ENCODE peak calls at places on chromosomes 16 and 17, in five cellular contexts. M is transverse colon, C is HepG2, N is heart left ventricle, A is HL-60. Y is an unnamed sample.

GRCh38 chr16:63169100-63169499 is 1132.9 kb upstream of the CDH8 start:
- DNase-seq in C (no peak), M (no peak), A (no peak), N (no peak), Y (no peak)

GRCh38 chr16:19548144-19548543 is 7.4 kb upstream of the VPS35L start:
- DNase-seq in C (no peak), A (no peak), M (no peak), N (no peak), Y (no peak)

GRCh38 chr17:79798296-79799173 is 1.7 kb upstream of the CBX8 start:
- DNase-seq in M (no peak), N (no peak), A (no peak), C (no peak), Y (no peak)

GRCh38 chr17:14760719-14761425 is 460.0 kb downstream of the HS3ST3B1 start:
- DNase-seq in N (no peak), A (no peak), C (peak; percentile 76), M (no peak), Y (no peak)

GRCh38 chr16:86519007-86519648 is 8.8 kb downstream of the FOXF1 start:
- DNase-seq in C (no peak), A (no peak), N (no peak), M (no peak), Y (no peak)

GRCh38 chr17:37131064-37131463 is 182.3 kb downstream of the AATF start:
- DNase-seq in A (no peak), C (no peak), M (no peak), N (no peak), Y (no peak)

GRCh38 chr17:67272312-67273050 is 27.5 kb upstream of the HELZ start:
- DNase-seq in N (no peak), C (peak; percentile 47), A (no peak), M (no peak), Y (no peak)

GRCh38 chr17:44110011-44110686 is 13.3 kb downstream of the HDAC5 start:
- DNase-seq in M (no peak), N (no peak), C (no peak), A (no peak), Y (no peak)

GRCh38 chr17:1197379-1197778 is 17.6 kb upstream of the ABR start:
- DNase-seq in C (no peak), A (no peak), M (no peak), N (no peak), Y (no peak)

GRCh38 chr16:53664724-53665345 is 38.8 kb downstream of the RPGRIP1L start:
- DNase-seq in M (no peak), C (no peak), N (no peak), A (no peak), Y (no peak)

GRCh38 chr17:66347661-66348604 is 45.5 kb downstream of the PRKCA start:
- DNase-seq in N (no peak), A (no peak), M (peak; percentile 53), C (peak; percentile 57), Y (no peak)

GRCh38 chr17:83089322-83090156 is 10.1 kb downstream of the METRNL start:
- DNase-seq in N (no peak), M (peak; percentile 78), C (no peak), A (no peak), Y (no peak)

GRCh38 chr16:57435838-57436237 is 11.3 kb downstream of the CIAPIN1 start:
- DNase-seq in M (no peak), C (no peak), N (no peak), A (no peak), Y (no peak)

GRCh38 chr17:44779211-44780025 is 20.6 kb downstream of the ADAM11 start:
- DNase-seq in C (peak; percentile 66), M (peak; percentile 84), N (peak; percentile 82), A (no peak), Y (peak; percentile 85)

GRCh38 chr16:852451-853185 is 52.1 kb upstream of the GNG13 start:
- DNase-seq in N (no peak), C (no peak), M (no peak), A (no peak), Y (no peak)

GRCh38 chr17:68324114-68324513 is 32.8 kb downstream of the ARSG start:
- DNase-seq in N (no peak), A (no peak), C (no peak), M (no peak), Y (no peak)

GRCh38 chr17:9409026-9409425 is 166.6 kb downstream of the STX8 start:
- DNase-seq in A (no peak), N (no peak), C (no peak), M (no peak), Y (no peak)

GRCh38 chr16:3431779-3432219 is 11.5 kb downstream of the ZNF597 start:
- DNase-seq in C (no peak), N (peak; percentile 32), A (peak; percentile 93), M (peak; percentile 19), Y (peak; percentile 37)

GRCh38 chr16:8644513-8645140 is 23.1 kb downstream of the METTL22 start:
- DNase-seq in C (no peak), N (no peak), A (peak; percentile 67), M (no peak), Y (no peak)

GRCh38 chr16:22847100-22847499 is 33.1 kb downstream of the HS3ST2 start:
- DNase-seq in N (no peak), C (no peak), A (no peak), M (no peak), Y (no peak)

GRCh38 chr16:10668322-10669045 is 26.2 kb downstream of the TEKT5 start:
- DNase-seq in C (peak; percentile 64), N (no peak), A (no peak), M (no peak), Y (no peak)

GRCh38 chr17:16977932-16978331 is 6.0 kb upstream of the TNFRSF13B start:
- DNase-seq in A (no peak), M (no peak), C (no peak), N (no peak), Y (no peak)

GRCh38 chr16:4696172-4696904 is 3.0 kb downstream of the NUDT16L1 start:
- DNase-seq in C (no peak), M (no peak), A (no peak), N (no peak), Y (peak; percentile 81)

GRCh38 chr17:45980855-45981254 is 18.2 kb upstream of the STH start:
- DNase-seq in C (no peak), N (no peak), M (no peak), A (no peak), Y (no peak)

GRCh38 chr17:1089915-1090314 is 89.9 kb downstream of the ABR start:
- DNase-seq in C (no peak), A (no peak), M (no peak), N (no peak), Y (no peak)

GRCh38 chr16:1538804-1539520 is 5.5 kb downstream of the TMEM204 start:
- DNase-seq in M (no peak), C (no peak), A (no peak), N (no peak), Y (no peak)

GRCh38 chr17:11825902-11826301 is 171.4 kb downstream of the ZNF18 start:
- DNase-seq in N (no peak), C (no peak), M (no peak), A (no peak), Y (no peak)

GRCh38 chr17:37327341-37328090 is 48.3 kb upstream of the C17orf78 start:
- DNase-seq in A (no peak), C (no peak), M (no peak), N (no peak), Y (no peak)

GRCh38 chr16:8718753-8719386 is 44.5 kb downstream of the ABAT start:
- DNase-seq in M (no peak), A (no peak), N (no peak), C (no peak), Y (no peak)

GRCh38 chr16:83098536-83098935 is 471.8 kb downstream of the CDH13 start:
- DNase-seq in C (no peak), M (no peak), N (no peak), A (no peak), Y (no peak)

GRCh38 chr16:57775661-57776469 is 26.4 kb downstream of the KIFC3 start:
- DNase-seq in M (peak; percentile 50), N (no peak), A (no peak), C (peak; percentile 52), Y (no peak)

GRCh38 chr17:19384723-19385391 is 2.1 kb downstream of the MFAP4 start:
- DNase-seq in N (peak; percentile 78), M (peak; percentile 84), A (peak; percentile 78), C (no peak), Y (peak; percentile 95)

GRCh38 chr17:7745748-7746470 is 28.4 kb downstream of the DNAH2 start:
- DNase-seq in N (no peak), C (peak; percentile 61), A (peak; percentile 7), M (no peak), Y (no peak)

GRCh38 chr17:7586673-7587419 is 3.0 kb downstream of the SOX15 start:
- DNase-seq in N (no peak), A (no peak), C (peak; percentile 62), M (peak; percentile 64), Y (no peak)

GRCh38 chr16:19104591-19104990 is 9.2 kb upstream of the ITPRIPL2 start:
- DNase-seq in C (no peak), A (no peak), N (no peak), M (no peak), Y (no peak)

GRCh38 chr17:74862108-74862901 is 2.6 kb upstream of the GRIN2C start:
- DNase-seq in A (peak; percentile 41), M (peak; percentile 60), N (peak; percentile 66), C (peak; percentile 59), Y (peak; percentile 47)

GRCh38 chr17:74861554-74862107 is 1.9 kb upstream of the GRIN2C start:
- DNase-seq in C (no peak), A (no peak), N (no peak), M (no peak), Y (no peak)

GRCh38 chr17:74859439-74860228 is at the start of gene GRIN2C:
- DNase-seq in M (no peak), C (no peak), N (no peak), A (no peak), Y (no peak)

GRCh38 chr17:74860229-74860998 is 729 bp upstream of the GRIN2C start:
- DNase-seq in A (no peak), N (no peak), M (no peak), C (no peak), Y (no peak)

GRCh38 chr17:74860999-74861553 is 1.4 kb upstream of the GRIN2C start:
- DNase-seq in C (no peak), M (no peak), N (no peak), A (no peak), Y (no peak)
- H3K27me3 ChIP-seq in C (peaks cover 44% of the 10 kb centered on the region), M (peaks cover 64% of the 10 kb centered on the region), N (peaks cover 39% of the 10 kb centered on the region), A (peaks cover 41% of the 10 kb centered on the region), Y (peaks cover 31% of the 10 kb centered on the region)

DNA sequence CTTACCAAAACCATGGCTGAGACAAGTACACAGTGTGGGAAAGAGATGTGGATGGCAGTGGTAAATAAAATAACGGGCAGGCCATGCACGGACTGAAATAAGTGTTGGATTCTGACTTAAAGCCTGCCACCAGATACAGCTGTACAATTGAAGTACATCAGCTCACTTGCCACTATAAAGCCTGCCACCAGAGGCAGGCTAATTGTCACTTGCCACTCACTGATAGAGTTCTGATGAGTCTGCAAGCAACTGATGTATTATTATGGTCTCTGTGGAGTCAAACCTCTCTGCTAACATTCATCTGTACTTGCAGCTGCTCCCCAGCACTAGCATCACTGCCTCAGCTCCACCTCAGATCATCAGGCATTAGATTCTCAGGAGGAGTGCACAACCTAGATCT is 93.0 kb downstream of the CYTH1 start:
- DNase-seq in N (no peak), A (no peak), M (no peak), C (no peak), Y (no peak)
- TF ChIP-seq CTCF in N (no peak), A (no peak), M (no peak), C (no peak), Y (no peak)

GRCh38 chr16:49491736-49492089 is 118.1 kb downstream of the C16orf78 start:
- DNase-seq in A (no peak), N (peak; percentile 53), M (peak; percentile 23), C (no peak), Y (peak; percentile 34)
- H3K27ac ChIP-seq in A (no peak overlapping the region), N (no peak overlapping the region), M (no peak overlapping the region), C (no peak overlapping the region), Y (peak overlapping the region; percentile 7)

GRCh38 chr17:76961869-76962268 is 93.7 kb downstream of the MGAT5B start:
- DNase-seq in A (no peak), C (no peak), M (no peak), N (no peak), Y (no peak)
- H3K27me3 ChIP-seq in A (peaks cover 2% of the 10 kb centered on the region), C (peaks cover 76% of the 10 kb centered on the region), M (peaks cover 22% of the 10 kb centered on the region), N (no peaks in the 10 kb centered on the region), Y (no peaks in the 10 kb centered on the region)

Y was measured in uterus.